ENCODE peak calls at places on chromosomes 5 and 9, in six cellular contexts. One of them, this sample, is unnamed.

GRCh38 chr9:100449420-100449819 is 22.5 kb downstream of the MSANTD3 start:
- DNase-seq in sigmoid colon: no peak
- DNase-seq in pancreas: no peak
- DNase-seq in Peyer's patch: no peak
- DNase-seq in thoracic aorta: no peak
- DNase-seq in lower leg skin: no peak
- DNase-seq in this sample: no peak

GRCh38 chr5:110159202-110159601 is 469.5 kb downstream of the MAN2A1 start:
- DNase-seq in Peyer's patch: no peak
- DNase-seq in sigmoid colon: no peak
- DNase-seq in lower leg skin: no peak
- DNase-seq in pancreas: no peak
- DNase-seq in thoracic aorta: no peak
- DNase-seq in this sample: peak; percentile 76

GRCh38 chr9:96618209-96619108 is 1.2 kb downstream of the CDC14B start:
- DNase-seq in sigmoid colon: peak; percentile 78
- DNase-seq in thoracic aorta: no peak
- DNase-seq in lower leg skin: peak; percentile 21
- DNase-seq in pancreas: peak; percentile 74
- DNase-seq in Peyer's patch: peak; percentile 62
- DNase-seq in this sample: peak; percentile 57

GRCh38 chr5:68749648-68750047 is 344.2 kb upstream of the SLC30A5 start:
- DNase-seq in thoracic aorta: no peak
- DNase-seq in sigmoid colon: no peak
- DNase-seq in lower leg skin: no peak
- DNase-seq in pancreas: no peak
- DNase-seq in Peyer's patch: no peak
- DNase-seq in this sample: no peak

GRCh38 chr9:16535555-16535954 is 334.9 kb downstream of the BNC2 start:
- DNase-seq in sigmoid colon: no peak
- DNase-seq in Peyer's patch: no peak
- DNase-seq in thoracic aorta: no peak
- DNase-seq in pancreas: no peak
- DNase-seq in lower leg skin: no peak
- DNase-seq in this sample: no peak

GRCh38 chr5:44942524-44943001 is 133.8 kb downstream of the MRPS30 start:
- DNase-seq in thoracic aorta: no peak
- DNase-seq in sigmoid colon: no peak
- DNase-seq in Peyer's patch: no peak
- DNase-seq in lower leg skin: no peak
- DNase-seq in pancreas: no peak
- DNase-seq in this sample: no peak

GRCh38 chr9:94212531-94212930 is 46.6 kb upstream of the ZNF169 start:
- DNase-seq in Peyer's patch: no peak
- DNase-seq in pancreas: no peak
- DNase-seq in lower leg skin: no peak
- DNase-seq in thoracic aorta: no peak
- DNase-seq in sigmoid colon: no peak
- DNase-seq in this sample: no peak

GRCh38 chr5:109701252-109701651 is 11.5 kb downstream of the MAN2A1 start:
- DNase-seq in Peyer's patch: no peak
- DNase-seq in lower leg skin: no peak
- DNase-seq in thoracic aorta: no peak
- DNase-seq in pancreas: no peak
- DNase-seq in sigmoid colon: no peak
- DNase-seq in this sample: no peak

GRCh38 chr5:143383988-143384387 is 19.5 kb downstream of the NR3C1 start:
- DNase-seq in lower leg skin: no peak
- DNase-seq in Peyer's patch: no peak
- DNase-seq in pancreas: no peak
- DNase-seq in sigmoid colon: no peak
- DNase-seq in thoracic aorta: no peak
- DNase-seq in this sample: no peak

GRCh38 chr5:146647656-146648199 is 131.7 kb upstream of the GPR151 start:
- DNase-seq in pancreas: no peak
- DNase-seq in sigmoid colon: no peak
- DNase-seq in lower leg skin: no peak
- DNase-seq in Peyer's patch: no peak
- DNase-seq in thoracic aorta: no peak
- DNase-seq in this sample: no peak

GRCh38 chr5:151092750-151093149 is 11.9 kb upstream of the TNIP1 start:
- DNase-seq in sigmoid colon: peak; percentile 74
- DNase-seq in Peyer's patch: peak; percentile 70
- DNase-seq in lower leg skin: no peak
- DNase-seq in pancreas: no peak
- DNase-seq in thoracic aorta: no peak
- DNase-seq in this sample: peak; percentile 57

GRCh38 chr5:120083851-120084615 is 380.1 kb upstream of the PRR16 start:
- DNase-seq in pancreas: no peak
- DNase-seq in Peyer's patch: no peak
- DNase-seq in sigmoid colon: no peak
- DNase-seq in thoracic aorta: no peak
- DNase-seq in lower leg skin: no peak
- DNase-seq in this sample: no peak

GRCh38 chr9:71120439-71121247 is 778 bp downstream of the TRPM3 start:
- DNase-seq in lower leg skin: no peak
- DNase-seq in Peyer's patch: no peak
- DNase-seq in pancreas: no peak
- DNase-seq in thoracic aorta: no peak
- DNase-seq in sigmoid colon: no peak
- DNase-seq in this sample: no peak

DNA sequence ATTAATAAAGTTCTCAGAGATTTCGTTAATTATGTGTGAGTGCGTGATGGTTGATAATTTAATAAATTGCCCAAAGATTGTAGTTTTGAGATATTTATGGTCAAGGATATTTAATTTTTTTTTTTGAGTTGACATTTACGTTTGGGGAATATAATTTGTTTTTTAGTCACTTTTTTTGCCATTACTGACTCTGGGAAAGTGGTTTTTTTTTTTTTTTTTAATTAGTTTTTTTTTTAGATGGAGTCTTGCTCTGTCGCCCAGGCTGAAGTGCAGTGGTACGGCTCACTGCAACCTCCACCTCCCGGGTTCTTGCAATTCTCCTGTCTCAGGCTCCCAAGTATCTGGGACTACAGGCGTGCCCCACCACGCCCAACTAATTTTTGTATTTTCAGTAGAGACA is 1.7 kb downstream of the BDP1 start:
- DNase-seq in thoracic aorta: no peak
- DNase-seq in sigmoid colon: no peak
- DNase-seq in Peyer's patch: no peak
- DNase-seq in pancreas: no peak
- DNase-seq in lower leg skin: no peak
- DNase-seq in this sample: no peak
- H3K4me3 ChIP-seq in thoracic aorta: peak overlapping the region; percentile 97
- H3K4me3 ChIP-seq in sigmoid colon: no peak overlapping the region
- H3K4me3 ChIP-seq in Peyer's patch: no peak overlapping the region
- H3K4me3 ChIP-seq in pancreas: no peak overlapping the region
- H3K4me3 ChIP-seq in lower leg skin: no peak overlapping the region
- H3K4me3 ChIP-seq in this sample: no peak overlapping the region

DNA sequence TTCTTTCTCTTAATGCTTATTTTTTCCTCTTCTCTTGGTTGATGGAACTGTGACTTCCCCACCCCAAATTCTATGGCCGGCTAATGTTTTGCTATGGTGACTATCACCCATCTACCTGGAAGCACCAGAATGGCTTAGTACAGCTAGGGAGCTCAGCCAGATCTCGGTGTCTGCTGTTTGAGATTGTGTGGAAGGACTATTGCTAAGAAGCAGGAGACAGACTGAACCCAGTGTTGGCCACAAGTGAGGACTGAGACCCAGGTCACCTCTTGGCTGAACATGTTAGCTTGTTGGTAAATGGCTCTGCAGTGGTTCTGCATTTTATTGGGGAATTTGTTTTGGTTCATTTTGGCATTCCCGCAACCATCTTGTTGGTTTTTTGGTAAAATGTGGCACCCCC is 2.7 kb downstream of the PRRC2B start:
- DNase-seq in Peyer's patch: no peak
- DNase-seq in lower leg skin: no peak
- DNase-seq in thoracic aorta: no peak
- DNase-seq in pancreas: no peak
- DNase-seq in sigmoid colon: no peak
- DNase-seq in this sample: no peak
- H3K4me3 ChIP-seq in Peyer's patch: no peak overlapping the region
- H3K4me3 ChIP-seq in lower leg skin: no peak overlapping the region
- H3K4me3 ChIP-seq in thoracic aorta: peak overlapping the region; percentile 94
- H3K4me3 ChIP-seq in pancreas: no peak overlapping the region
- H3K4me3 ChIP-seq in sigmoid colon: no peak overlapping the region
- H3K4me3 ChIP-seq in this sample: peak overlapping the region; percentile 9

DNA sequence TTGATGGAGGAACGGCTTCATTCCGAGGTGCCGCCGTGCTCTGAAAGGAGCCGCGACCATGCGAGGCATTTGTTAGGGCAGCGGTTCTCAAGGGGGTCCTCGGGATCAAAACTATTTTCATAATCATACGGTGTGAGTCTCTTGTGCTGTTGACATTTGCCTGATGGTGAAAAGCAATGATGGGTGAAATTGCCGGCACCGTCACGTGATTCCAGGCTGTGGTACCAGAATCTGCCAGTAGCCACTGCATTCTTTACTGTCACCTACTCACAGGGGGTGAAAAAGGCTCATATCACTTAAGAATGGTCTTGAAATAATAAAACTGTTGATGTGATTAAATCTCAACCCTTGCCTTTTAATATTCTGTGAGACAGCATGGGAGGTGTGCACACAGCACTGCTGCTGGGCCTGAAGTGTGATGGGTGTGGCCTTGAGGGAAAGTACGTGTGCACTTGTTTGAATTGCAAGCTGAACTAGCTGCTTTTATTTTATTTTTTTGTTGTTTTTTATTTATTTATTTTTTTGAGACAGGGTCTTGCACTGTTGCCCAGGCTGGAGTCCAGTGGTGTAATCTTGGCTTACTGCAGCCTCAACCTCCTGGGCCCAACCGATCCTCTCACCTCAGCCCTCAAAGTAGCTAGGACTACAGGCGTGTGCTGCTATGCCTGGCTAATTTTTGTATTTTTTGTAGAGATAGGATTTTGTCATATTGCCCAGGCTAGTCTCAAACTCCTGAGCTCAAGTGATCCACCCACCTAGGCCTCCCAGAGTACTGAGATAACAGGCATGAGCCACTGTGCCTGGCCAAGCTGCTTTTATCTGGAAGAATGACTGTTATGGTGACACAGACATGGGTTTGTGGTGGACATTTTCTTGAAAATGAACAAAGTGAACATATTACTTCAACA is 58.8 kb downstream of the GPR107 start:
- DNase-seq in thoracic aorta: no peak
- DNase-seq in sigmoid colon: no peak
- DNase-seq in Peyer's patch: no peak
- DNase-seq in lower leg skin: no peak
- DNase-seq in pancreas: no peak
- DNase-seq in this sample: no peak
- H3K4me3 ChIP-seq in thoracic aorta: no peak overlapping the region
- H3K4me3 ChIP-seq in sigmoid colon: no peak overlapping the region
- H3K4me3 ChIP-seq in Peyer's patch: no peak overlapping the region
- H3K4me3 ChIP-seq in lower leg skin: no peak overlapping the region
- H3K4me3 ChIP-seq in pancreas: no peak overlapping the region
- H3K4me3 ChIP-seq in this sample: no peak overlapping the region

GRCh38 chr5:83956386-83956785 is 235.7 kb upstream of the HAPLN1 start:
- DNase-seq in sigmoid colon: no peak
- DNase-seq in thoracic aorta: no peak
- DNase-seq in lower leg skin: no peak
- DNase-seq in pancreas: no peak
- DNase-seq in Peyer's patch: no peak
- DNase-seq in this sample: peak; percentile 43
- H3K4me3 ChIP-seq in sigmoid colon: no peak overlapping the region
- H3K4me3 ChIP-seq in thoracic aorta: peak overlapping the region; percentile 3
- H3K4me3 ChIP-seq in lower leg skin: no peak overlapping the region
- H3K4me3 ChIP-seq in pancreas: no peak overlapping the region
- H3K4me3 ChIP-seq in Peyer's patch: no peak overlapping the region
- H3K4me3 ChIP-seq in this sample: no peak overlapping the region

GRCh38 chr9:121500165-121500478 is 478 bp upstream of the GGTA1 start:
- DNase-seq in pancreas: no peak
- DNase-seq in sigmoid colon: no peak
- DNase-seq in lower leg skin: no peak
- DNase-seq in Peyer's patch: no peak
- DNase-seq in thoracic aorta: no peak
- DNase-seq in this sample: no peak
- H3K4me3 ChIP-seq in pancreas: peak overlapping the region; percentile 38
- H3K4me3 ChIP-seq in sigmoid colon: peak overlapping the region; percentile 51
- H3K4me3 ChIP-seq in lower leg skin: peak overlapping the region; percentile 40
- H3K4me3 ChIP-seq in Peyer's patch: no peak overlapping the region
- H3K4me3 ChIP-seq in thoracic aorta: peak overlapping the region; percentile 75
- H3K4me3 ChIP-seq in this sample: peak overlapping the region; percentile 42

GRCh38 chr9:133892193-133892920 is 99.8 kb downstream of the VAV2 start:
- DNase-seq in thoracic aorta: no peak
- DNase-seq in Peyer's patch: no peak
- DNase-seq in sigmoid colon: no peak
- DNase-seq in pancreas: no peak
- DNase-seq in lower leg skin: no peak
- DNase-seq in this sample: no peak
- H3K4me3 ChIP-seq in thoracic aorta: no peak overlapping the region
- H3K4me3 ChIP-seq in Peyer's patch: no peak overlapping the region
- H3K4me3 ChIP-seq in sigmoid colon: no peak overlapping the region
- H3K4me3 ChIP-seq in pancreas: no peak overlapping the region
- H3K4me3 ChIP-seq in lower leg skin: no peak overlapping the region
- H3K4me3 ChIP-seq in this sample: no peak overlapping the region

DNA sequence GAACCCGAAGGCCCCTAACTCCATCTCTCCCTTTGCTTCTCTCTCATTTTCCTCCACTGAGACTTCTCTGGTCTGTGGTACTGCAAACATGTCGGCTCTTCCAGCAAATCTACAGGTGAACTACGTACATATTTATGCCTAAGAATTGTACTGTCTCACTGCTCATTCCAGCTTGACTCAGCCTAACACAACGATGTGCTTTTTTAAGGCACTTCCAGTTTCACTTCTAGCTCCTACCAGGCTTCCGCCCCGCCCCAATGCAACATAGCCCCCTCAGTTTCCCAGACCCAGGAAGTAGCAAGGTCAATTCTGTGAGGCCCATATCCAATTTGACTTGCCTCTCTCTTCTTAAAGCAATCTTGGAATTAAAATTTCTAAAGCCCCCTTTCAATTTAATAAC is 70.8 kb upstream of the RNF38 start:
- DNase-seq in pancreas: no peak
- DNase-seq in thoracic aorta: no peak
- DNase-seq in lower leg skin: peak; percentile 43
- DNase-seq in Peyer's patch: peak; percentile 86
- DNase-seq in sigmoid colon: peak; percentile 70
- DNase-seq in this sample: peak; percentile 86
- H3K4me3 ChIP-seq in pancreas: peak overlapping the region; percentile 14
- H3K4me3 ChIP-seq in thoracic aorta: peak overlapping the region; percentile 64
- H3K4me3 ChIP-seq in lower leg skin: no peak overlapping the region
- H3K4me3 ChIP-seq in Peyer's patch: peak overlapping the region; percentile 16
- H3K4me3 ChIP-seq in sigmoid colon: peak overlapping the region; percentile 31
- H3K4me3 ChIP-seq in this sample: peak overlapping the region; percentile 51

GRCh38 chr5:75050415-75050814 is 1.9 kb downstream of the GCNT4 start:
- DNase-seq in thoracic aorta: no peak
- DNase-seq in Peyer's patch: no peak
- DNase-seq in sigmoid colon: no peak
- DNase-seq in pancreas: no peak
- DNase-seq in lower leg skin: no peak
- DNase-seq in this sample: peak; percentile 52
- H3K4me3 ChIP-seq in thoracic aorta: no peak overlapping the region
- H3K4me3 ChIP-seq in Peyer's patch: no peak overlapping the region
- H3K4me3 ChIP-seq in sigmoid colon: no peak overlapping the region
- H3K4me3 ChIP-seq in pancreas: no peak overlapping the region
- H3K4me3 ChIP-seq in lower leg skin: no peak overlapping the region
- H3K4me3 ChIP-seq in this sample: no peak overlapping the region

This sample was measured in choroid plexus epithelial cell.